ENCODE peak calls at places on chromosomes 4 and X, in four cellular contexts. I is SK-N-SH, M is mesenchymal stem cell, B is mucosa of descending colon. T is an unnamed sample.

GRCh38 chr4:4689694-4690440 is 148.0 kb upstream of the STX18 start:
- DNase-seq in M (no peak), I (no peak), B (no peak), T (no peak)

GRCh38 chr4:103429283-103429682 is 231.1 kb upstream of the CENPE start:
- DNase-seq in B (no peak), M (no peak), I (peak; percentile 11), T (peak; percentile 29)

GRCh38 chrX:129779747-129780146 is at the start of gene SASH3:
- DNase-seq in M (no peak), I (no peak), B (peak; percentile 55), T (no peak)

GRCh38 chr4:99610605-99611172 is 36.1 kb downstream of the MTTP start:
- DNase-seq in I (no peak), M (no peak), B (no peak), T (no peak)

GRCh38 chrX:97416461-97416860 is 532.8 kb downstream of the RPA4 start:
- DNase-seq in M (no peak), I (no peak), B (no peak), T (peak; percentile 10)

GRCh38 chr4:55373461-55373860 is 22.3 kb upstream of the TMEM165 start:
- DNase-seq in I (no peak), M (no peak), B (no peak), T (no peak)

GRCh38 chrX:153875391-153876111 is 10.4 kb downstream of the L1CAM start:
- DNase-seq in B (peak; percentile 72), I (peak; percentile 80), M (peak; percentile 39), T (peak; percentile 70)

GRCh38 chr4:139115226-139115625 is 61.8 kb downstream of the ELF2 start:
- DNase-seq in I (no peak), B (no peak), M (no peak), T (no peak)

GRCh38 chr4:13162886-13163285 is 321.3 kb downstream of the RAB28 start:
- DNase-seq in I (no peak), M (no peak), B (no peak), T (peak; percentile 52)

GRCh38 chr4:11729548-11729947 is 300.9 kb upstream of the HS3ST1 start:
- DNase-seq in B (no peak), M (peak; percentile 65), I (no peak), T (no peak)

GRCh38 chr4:172007889-172008288 is 194.7 kb downstream of the GALNTL6 start:
- DNase-seq in B (no peak), M (no peak), I (no peak), T (no peak)

GRCh38 chr4:104490770-104491395 is 3.8 kb downstream of the CXXC4 start:
- DNase-seq in I (peak; percentile 81), M (peak; percentile 75), B (peak; percentile 81), T (peak; percentile 78)

GRCh38 chr4:23959401-23960148 is 69.7 kb upstream of the PPARGC1A start:
- DNase-seq in I (no peak), B (no peak), M (no peak), T (peak; percentile 10)

GRCh38 chr4:189143255-189143654 is 797.4 kb upstream of the FRG1 start:
- DNase-seq in I (no peak), M (peak; percentile 80), B (no peak), T (no peak)

GRCh38 chr4:174053895-174054294 is 229.6 kb downstream of the FBXO8 start:
- DNase-seq in I (no peak), B (no peak), M (no peak), T (no peak)

GRCh38 chr4:143185253-143186107 is 763 bp downstream of the USP38 start:
- DNase-seq in I (peak; percentile 6), M (peak; percentile 35), B (no peak), T (peak; percentile 16)

GRCh38 chr4:173264245-173264959 is 69.8 kb downstream of the HMGB2 start:
- DNase-seq in I (peak; percentile 36), M (peak; percentile 60), B (peak; percentile 52), T (peak; percentile 91)

GRCh38 chr4:189202869-189203271 is 737.8 kb upstream of the FRG1 start:
- DNase-seq in M (peak; percentile 81), I (no peak), B (no peak), T (peak; percentile 5)

GRCh38 chrX:78476701-78477100 is 149.3 kb upstream of the CYSLTR1 start:
- DNase-seq in B (no peak), M (no peak), I (no peak), T (no peak)

GRCh38 chr4:105633241-105633640 is 75.2 kb downstream of the INTS12 start:
- DNase-seq in I (no peak), B (no peak), M (no peak), T (no peak)

GRCh38 chr4:102430511-102430910 is 70.6 kb upstream of the NFKB1 start:
- DNase-seq in M (peak; percentile 62), B (no peak), I (no peak), T (no peak)

GRCh38 chr4:151788021-151788420 is 27.2 kb upstream of the GATB start:
- DNase-seq in B (no peak), M (no peak), I (no peak), T (no peak)

GRCh38 chrX:44913656-44914531 is 40.9 kb downstream of the KDM6A start:
- DNase-seq in M (no peak), B (no peak), I (no peak), T (no peak)

GRCh38 chr4:83581411-83582288 is 45.7 kb downstream of the GPAT3 start:
- DNase-seq in B (no peak), M (no peak), I (no peak), T (no peak)

GRCh38 chrX:73127700-73128241 is 48.5 kb upstream of the PABPC1L2A start:
- DNase-seq in I (no peak), M (no peak), B (no peak), T (no peak)

DNA sequence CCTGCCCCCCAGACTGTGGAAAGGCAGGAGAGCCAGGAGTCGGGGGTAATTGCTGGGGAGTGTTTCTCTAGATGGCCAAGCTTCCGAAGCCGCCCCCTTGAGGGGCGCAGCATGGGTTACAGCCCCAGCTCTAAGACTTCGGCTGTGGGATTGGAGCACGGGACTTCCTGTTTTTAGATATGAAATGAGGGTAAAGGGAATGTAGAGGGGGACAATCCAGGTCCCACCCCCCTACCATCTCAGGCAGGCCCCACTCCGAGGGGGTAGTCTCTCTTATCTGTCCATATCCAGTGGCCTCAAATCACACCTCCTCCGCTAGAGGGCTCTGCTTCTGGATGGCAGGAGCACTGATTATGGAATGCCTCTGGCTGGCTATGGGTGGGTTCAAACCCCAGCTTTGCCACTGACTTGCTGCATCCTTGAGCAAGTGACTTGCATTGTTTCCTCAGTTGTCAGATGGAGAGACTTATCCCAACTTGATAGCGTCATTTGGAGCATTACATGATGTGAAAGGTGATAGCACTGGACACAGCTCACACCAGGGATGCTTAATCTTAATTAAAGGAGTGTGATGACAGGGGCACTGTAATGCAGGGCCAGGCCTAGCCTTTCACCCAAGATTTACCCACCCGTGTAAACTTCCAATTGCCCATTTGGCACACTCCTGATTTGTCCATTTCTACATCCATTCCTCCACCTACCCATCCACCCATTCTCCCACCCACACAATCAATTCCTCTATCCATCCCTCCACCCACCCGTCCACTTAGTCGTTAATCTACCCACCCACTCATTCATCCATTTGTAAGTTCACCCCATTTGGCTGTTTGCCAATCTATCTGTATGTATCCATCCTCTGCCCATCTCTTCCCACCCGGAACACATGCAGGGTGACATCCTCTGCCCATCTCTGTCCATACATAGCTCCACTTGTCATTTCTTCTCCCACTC is 845 bp upstream of the KCND1 start:
- DNase-seq in M (peak; percentile 58), B (peak; percentile 35), I (peak; percentile 70), T (peak; percentile 8)
- H3K4me3 ChIP-seq in M (peak overlapping the region; percentile 76), B (no peak overlapping the region), I (peak overlapping the region; percentile 44), T (no peak overlapping the region)

DNA sequence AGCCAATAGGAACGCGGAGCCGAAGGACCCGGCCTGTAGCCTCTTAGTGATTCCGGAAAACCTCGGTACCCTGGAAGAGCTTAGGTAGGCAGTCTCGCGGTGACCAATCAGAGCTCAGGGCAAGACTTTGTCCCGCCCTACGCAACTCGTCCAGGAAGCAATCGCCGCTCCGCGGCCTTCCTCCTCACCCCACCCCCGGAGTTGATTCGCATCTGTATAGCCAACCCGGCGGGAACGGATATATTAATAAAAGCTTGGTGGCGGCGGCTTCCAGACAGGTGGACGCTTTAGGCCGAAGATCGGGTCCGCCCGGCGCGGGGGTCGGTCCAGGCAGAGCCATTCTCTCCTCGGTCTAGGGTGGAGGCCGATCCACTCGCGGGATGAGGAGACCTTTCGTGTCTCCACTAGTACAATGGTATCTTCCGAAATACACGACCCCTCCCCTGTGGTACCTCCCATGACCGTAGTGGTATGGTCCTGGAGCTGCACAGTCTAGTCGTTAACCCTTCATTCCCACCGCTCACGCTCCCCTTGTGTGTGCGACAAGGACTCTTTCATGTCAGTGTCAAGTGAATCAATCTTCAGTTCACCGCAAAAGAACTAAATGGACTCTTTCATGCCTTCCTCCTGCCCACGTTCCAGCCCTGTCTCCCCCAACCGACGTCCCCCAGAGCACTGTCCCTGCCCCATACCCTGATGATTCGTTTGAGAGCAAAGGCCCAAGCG is 24.2 kb upstream of the GLOD5 start:
- DNase-seq in I (peak; percentile 84), M (peak; percentile 97), B (peak; percentile 88), T (peak; percentile 90)
- H3K4me3 ChIP-seq in I (peak overlapping the region; percentile 52), M (peak overlapping the region; percentile 80), B (peak overlapping the region; percentile 17), T (peak overlapping the region; percentile 74)

GRCh38 chrX:41339148-41339547 is 5.2 kb downstream of the DDX3X start:
- DNase-seq in I (no peak), M (no peak), B (no peak), T (no peak)
- H3K4me3 ChIP-seq in I (no peak overlapping the region), M (no peak overlapping the region), B (no peak overlapping the region), T (no peak overlapping the region)

GRCh38 chr4:163548481-163549243 is 54.2 kb downstream of the TMA16 start:
- DNase-seq in M (peak; percentile 69), B (no peak), I (peak; percentile 52), T (peak; percentile 8)

GRCh38 chr4:163540448-163540847 is 46.0 kb downstream of the TMA16 start:
- DNase-seq in I (no peak), M (no peak), B (no peak), T (no peak)

GRCh38 chr4:163542275-163542674 is 47.8 kb downstream of the TMA16 start:
- DNase-seq in I (no peak), B (no peak), M (peak; percentile 27), T (peak; percentile 37)

GRCh38 chr4:163540977-163541376 is 46.5 kb downstream of the TMA16 start:
- DNase-seq in M (peak; percentile 73), I (no peak), B (no peak), T (peak; percentile 56)

DNA sequence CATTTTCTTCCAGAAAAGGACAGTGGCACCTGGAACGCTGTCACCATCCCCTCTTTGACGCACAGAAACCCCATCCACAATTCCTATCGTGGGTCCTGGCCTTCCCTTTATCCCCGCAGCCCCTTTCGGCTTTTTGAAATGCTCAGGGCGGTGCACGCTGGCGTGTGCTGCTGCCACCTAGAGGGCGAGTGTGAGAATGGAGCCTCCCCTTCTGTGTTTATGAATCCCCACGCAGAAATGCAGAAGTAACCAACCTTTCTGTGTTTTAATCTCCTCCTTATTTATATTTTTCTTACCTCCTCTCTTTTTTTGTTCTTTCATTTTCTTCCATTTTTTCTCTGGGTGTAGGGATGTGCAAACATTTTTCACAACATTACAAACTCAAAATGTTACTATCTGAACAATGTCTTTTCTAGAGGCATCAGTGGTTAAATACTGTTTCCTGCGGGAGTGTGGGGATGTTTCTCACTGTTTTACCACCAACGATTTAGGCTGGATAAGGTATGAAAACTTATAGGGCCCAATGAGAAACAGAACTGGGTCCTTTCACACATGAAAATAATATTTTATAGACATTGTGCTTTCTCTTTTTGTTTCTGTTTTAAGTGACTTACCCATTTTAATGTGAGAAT is 50.0 kb downstream of the TMA16 start:
- DNase-seq in I (peak; percentile 75), M (peak; percentile 58), B (peak; percentile 68), T (peak; percentile 56)
- H3K4me3 ChIP-seq in I (peak overlapping the region; percentile 34), M (peak overlapping the region; percentile 77), B (no peak overlapping the region), T (no peak overlapping the region)